ENCODE peak calls at places on chromosomes 4 and X, in ten cellular contexts. P is ovary; E is tibial artery; S is breast epithelium; M is IMR-90; Z is thyroid gland; Q is astrocyte; H is HCT116; D is CD8-positive, alpha-beta T cell; N is psoas muscle. K is an unnamed sample. For H3K4me1 and H3K27me3, the result is how much of the 10 kb centered on the place peaks cover.

GRCh38 chr4:73170518-73171198 is 87.9 kb downstream of the ANKRD17 start:
- DNase-seq in M (no peak), P (no peak), H (no peak), E (no peak), Q (no peak), S (peak), N (no peak), D (no peak), Z (no peak), K (no peak)

GRCh38 chr4:165967486-165967885 is 94.4 kb downstream of the TLL1 start:
- DNase-seq in Q (no peak), S (no peak), P (no peak), D (no peak), N (no peak), H (no peak), Z (no peak), E (no peak), M (no peak), K (no peak)

GRCh38 chr4:102678695-102679335 is 82.0 kb downstream of the MANBA start:
- DNase-seq in Q (no peak), E (no peak), Z (no peak), N (no peak), H (no peak), D (no peak), M (no peak), P (no peak), S (no peak), K (no peak)

GRCh38 chr4:24413311-24413784 is 171.0 kb downstream of the DHX15 start:
- DNase-seq in N (no peak), H (no peak), M (no peak), E (no peak), Q (no peak), S (no peak), D (no peak), Z (no peak), P (no peak), K (no peak)

GRCh38 chr4:36979494-36979893 is 265.0 kb upstream of the NWD2 start:
- DNase-seq in E (no peak), Q (no peak), N (no peak), S (no peak), H (no peak), Z (no peak), D (no peak), P (no peak), M (no peak), K (no peak)

GRCh38 chr4:129900430-129900953 is 804.5 kb downstream of the C4orf33 start:
- DNase-seq in P (no peak), D (no peak), Z (no peak), Q (no peak), E (no peak), S (no peak), H (no peak), N (no peak), M (no peak), K (no peak)

GRCh38 chrX:39309721-39310152 is 508.5 kb downstream of the MID1IP1 start:
- DNase-seq in E (no peak), S (no peak), D (peak), H (no peak), P (peak), Q (peak), M (no peak), Z (no peak), N (no peak), K (no peak)

GRCh38 chr4:57061395-57061794 is 48.8 kb downstream of the IGFBP7 start:
- DNase-seq in M (peak), Q (peak), E (no peak), D (no peak), Z (no peak), H (no peak), S (no peak), P (no peak), N (no peak), K (peak)

GRCh38 chr4:142354794-142355416 is 491.2 kb downstream of the INPP4B start:
- DNase-seq in H (no peak), Q (no peak), E (no peak), M (no peak), P (no peak), S (no peak), Z (no peak), N (no peak), D (no peak), K (no peak)

GRCh38 chrX:39152106-39152649 is 350.9 kb downstream of the MID1IP1 start:
- DNase-seq in S (no peak), M (no peak), N (no peak), P (peak), Q (no peak), E (no peak), Z (no peak), D (no peak), H (no peak), K (peak)

GRCh38 chrX:13688772-13689518 is at the start of gene RAB9A:
- DNase-seq in P (peak), S (peak), Z (peak), E (peak), M (peak), H (peak), Q (peak), D (peak), N (peak), K (peak)

GRCh38 chr4:171266666-171267065 is 546.5 kb upstream of the GALNTL6 start:
- DNase-seq in S (no peak), E (no peak), H (no peak), Z (no peak), N (no peak), M (no peak), Q (no peak), P (no peak), D (no peak), K (no peak)

GRCh38 chrX:130081421-130082045 is 28.8 kb downstream of the ELF4 start:
- DNase-seq in N (no peak), E (peak), P (no peak), H (no peak), Q (no peak), D (no peak), M (no peak), S (no peak), Z (no peak), K (no peak)

GRCh38 chrX:120310861-120311631 is at the start of gene TMEM255A:
- DNase-seq in Q (no peak), M (no peak), Z (no peak), E (no peak), H (no peak), S (no peak), D (no peak), P (peak), N (peak), K (peak)

GRCh38 chr4:70442474-70442873 is 29.5 kb upstream of the MUC7 start:
- DNase-seq in M (no peak), N (no peak), H (no peak), E (no peak), P (no peak), D (no peak), Q (no peak), Z (no peak), S (no peak), K (no peak)

GRCh38 chr4:38872620-38873019 is 5.0 kb downstream of the FAM114A1 start:
- DNase-seq in P (no peak), H (no peak), M (peak), Z (no peak), N (no peak), Q (peak), E (no peak), S (peak), D (no peak), K (peak)

GRCh38 chr4:143184217-143184502 is 557 bp upstream of the USP38 start:
- DNase-seq in Q (no peak), P (no peak), H (no peak), E (no peak), Z (no peak), M (no peak), D (no peak), N (no peak), S (no peak), K (no peak)

GRCh38 chr4:41438564-41438963 is 99.4 kb upstream of the LIMCH1 start:
- DNase-seq in S (no peak), D (no peak), H (no peak), N (no peak), E (no peak), P (no peak), Q (no peak), M (no peak), Z (no peak), K (no peak)

GRCh38 chr4:31043382-31044062 is 323.4 kb downstream of the PCDH7 start:
- DNase-seq in M (no peak), H (no peak), Z (no peak), E (no peak), N (no peak), Q (no peak), D (no peak), S (no peak), P (no peak), K (no peak)

GRCh38 chr4:68180858-68181531 is 51.3 kb upstream of the TMPRSS11F start:
- DNase-seq in S (no peak), H (no peak), Z (no peak), N (no peak), M (no peak), Q (peak), D (no peak), E (no peak), P (no peak), K (peak)

GRCh38 chr4:37243722-37244582 is 591 bp upstream of the NWD2 start:
- DNase-seq in H (no peak), Z (peak), M (no peak), S (no peak), E (no peak), D (no peak), N (no peak), Q (no peak), P (no peak), K (no peak)

GRCh38 chrX:19225906-19226305 is 103.6 kb upstream of the ADGRG2 start:
- DNase-seq in Q (no peak), M (peak), Z (peak), S (no peak), N (no peak), E (no peak), D (no peak), P (no peak), H (no peak), K (no peak)

GRCh38 chr4:38985363-38986065 is 46.7 kb downstream of the TMEM156 start:
- DNase-seq in H (no peak), D (no peak), N (no peak), E (no peak), Z (no peak), M (no peak), Q (no peak), P (no peak), S (no peak), K (no peak)

GRCh38 chr4:74628808-74629616 is 165.3 kb downstream of the BTC start:
- DNase-seq in P (no peak), E (no peak), S (no peak), Z (no peak), Q (peak), H (no peak), N (no peak), M (peak), D (no peak), K (no peak)

GRCh38 chr4:1562371-1562770 is 121.7 kb downstream of the FAM53A start:
- DNase-seq in M (no peak), S (no peak), Z (no peak), D (no peak), Q (no peak), H (no peak), N (no peak), P (no peak), E (no peak), K (no peak)

GRCh38 chr4:1788254-1788973 is 4.7 kb upstream of the FGFR3 start:
- DNase-seq in Z (no peak), M (no peak), Q (no peak), S (no peak), P (no peak), E (no peak), H (no peak), D (no peak), N (no peak), K (no peak)

GRCh38 chr4:106806158-106806797 is 229.8 kb downstream of the DKK2 start:
- DNase-seq in N (no peak), Z (no peak), E (no peak), S (no peak), Q (no peak), D (no peak), H (no peak), P (no peak), M (no peak), K (no peak)

GRCh38 chr4:147772056-147772455 is 40.2 kb downstream of the ARHGAP10 start:
- DNase-seq in P (no peak), E (no peak), M (no peak), S (no peak), H (no peak), Z (no peak), D (no peak), Q (no peak), N (no peak), K (no peak)
- H3K4me1 ChIP-seq in P (under half), E (under half), M (under half), S (under half), H (half or more), Z (under half), D (under half), Q (under half), N (half or more), K (under half)

DNA sequence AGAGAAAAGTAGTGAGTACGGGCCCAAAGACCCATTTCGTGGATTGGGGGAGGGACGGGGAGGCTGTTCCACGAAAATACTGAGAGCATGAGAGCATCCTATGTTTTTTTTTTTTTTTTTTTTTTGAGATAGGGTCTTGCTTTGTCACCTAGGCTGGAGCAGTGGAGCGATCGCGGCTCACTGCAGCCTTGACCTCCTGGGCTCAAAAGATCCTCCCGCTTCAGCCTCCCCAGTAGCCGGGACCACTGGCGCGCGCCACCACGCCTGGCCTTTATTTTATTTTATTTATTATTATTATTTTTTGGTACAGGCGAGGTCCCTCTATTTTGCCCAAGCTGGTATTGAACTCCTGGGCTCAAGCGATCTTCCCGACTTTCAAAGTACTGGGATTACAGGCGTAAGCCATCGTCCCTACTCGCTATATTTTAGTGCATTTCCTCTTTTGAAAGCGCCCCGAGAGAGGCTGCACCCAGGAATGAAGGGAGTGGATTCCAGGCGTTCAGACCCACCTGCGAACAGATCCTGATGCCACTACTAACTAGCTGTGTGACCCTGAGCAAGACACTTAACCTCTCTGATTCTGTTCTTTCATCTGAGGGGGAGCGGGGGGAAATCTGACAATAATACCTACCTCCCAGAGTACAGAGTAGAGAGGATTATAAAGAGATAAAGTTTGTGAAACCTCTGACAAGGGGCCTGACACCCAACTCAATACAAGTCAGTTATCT is 5.4 kb upstream of the MSX1 start:
- DNase-seq in S (no peak), P (no peak), Z (no peak), Q (no peak), H (no peak), N (no peak), M (no peak), E (peak), D (no peak), K (no peak)
- H3K27me3 ChIP-seq in S (under half), P (under half), Z (under half), Q (under half), H (under half), N (under half), M (under half), E (under half), D (under half), K (under half)

GRCh38 chr4:169158046-169158445 is 112.7 kb downstream of the SH3RF1 start:
- DNase-seq in Z (no peak), S (no peak), P (no peak), M (no peak), D (no peak), E (no peak), Q (no peak), N (no peak), H (no peak), K (no peak)

GRCh38 chr4:169163495-169163894 is 107.3 kb downstream of the SH3RF1 start:
- DNase-seq in E (no peak), Z (no peak), Q (no peak), H (no peak), S (no peak), N (no peak), P (no peak), D (no peak), M (no peak), K (no peak)

GRCh38 chr4:169158860-169159259 is 111.9 kb downstream of the SH3RF1 start:
- DNase-seq in N (no peak), P (no peak), S (no peak), E (no peak), H (no peak), D (no peak), Q (no peak), Z (no peak), M (no peak), K (no peak)

GRCh38 chr4:169159614-169160013 is 111.1 kb downstream of the SH3RF1 start:
- DNase-seq in Q (peak), Z (no peak), M (peak), S (no peak), E (no peak), H (no peak), P (no peak), N (no peak), D (no peak), K (peak)

GRCh38 chr4:169160825-169161224 is 109.9 kb downstream of the SH3RF1 start:
- DNase-seq in P (no peak), Q (peak), N (peak), Z (peak), H (no peak), S (no peak), E (no peak), M (no peak), D (no peak), K (peak)
- H3K4me1 ChIP-seq in P (under half), Q (under half), N (under half), Z (under half), H (under half), S (under half), E (under half), M (under half), D (under half), K (half or more)

GRCh38 chr4:7273741-7274297 is 81.5 kb downstream of the SORCS2 start:
- DNase-seq in N (no peak), D (no peak), Z (no peak), M (no peak), E (no peak), P (no peak), H (no peak), S (no peak), Q (no peak), K (no peak)

GRCh38 chr4:7276538-7276937 is 84.2 kb downstream of the SORCS2 start:
- DNase-seq in P (no peak), S (no peak), E (no peak), M (no peak), D (no peak), H (no peak), N (no peak), Z (no peak), Q (no peak), K (no peak)

GRCh38 chr4:7275490-7276154 is 83.3 kb downstream of the SORCS2 start:
- DNase-seq in H (no peak), P (no peak), Z (peak), S (no peak), E (no peak), M (no peak), D (no peak), N (no peak), Q (no peak), K (no peak)

GRCh38 chr4:7278071-7278765 is 85.9 kb downstream of the SORCS2 start:
- DNase-seq in Q (no peak), N (no peak), P (no peak), Z (no peak), S (no peak), D (no peak), H (no peak), E (no peak), M (no peak), K (no peak)

GRCh38 chr4:7275067-7275466 is 82.7 kb downstream of the SORCS2 start:
- DNase-seq in H (no peak), P (no peak), M (no peak), E (no peak), N (no peak), S (no peak), D (no peak), Z (no peak), Q (no peak), K (no peak)
- H3K27me3 ChIP-seq in H (under half), P (under half), M (half or more), E (under half), N (under half), S (under half), D (under half), Z (under half), Q (under half), K (under half)

GRCh38 chr4:133593764-133594163 is 444.7 kb downstream of the PCDH10 start:
- DNase-seq in E (no peak), S (no peak), M (no peak), N (no peak), Q (no peak), H (no peak), P (no peak), Z (no peak), D (no peak), K (no peak)
- H3K4me1 ChIP-seq in E (under half), S (under half), M (under half), N (under half), Q (under half), H (under half), P (under half), Z (under half), D (under half), K (under half)

GRCh38 chrX:134172588-134173259 is 64.3 kb upstream of the CCDC160 start:
- DNase-seq in H (no peak), D (no peak), M (no peak), S (no peak), Q (no peak), E (peak), P (peak), N (peak), Z (peak), K (peak)

GRCh38 chrX:134173541-134174272 is 63.3 kb upstream of the CCDC160 start:
- DNase-seq in S (no peak), H (no peak), M (no peak), N (no peak), D (no peak), Q (no peak), E (no peak), P (no peak), Z (no peak), K (no peak)

GRCh38 chrX:134177527-134177926 is 59.5 kb upstream of the CCDC160 start:
- DNase-seq in Q (no peak), E (no peak), D (no peak), S (no peak), N (no peak), M (no peak), Z (no peak), P (no peak), H (no peak), K (no peak)

GRCh38 chrX:134174273-134174660 is 62.7 kb upstream of the CCDC160 start:
- DNase-seq in E (no peak), S (no peak), P (no peak), N (no peak), H (no peak), M (no peak), Z (no peak), D (no peak), Q (no peak), K (no peak)

DNA sequence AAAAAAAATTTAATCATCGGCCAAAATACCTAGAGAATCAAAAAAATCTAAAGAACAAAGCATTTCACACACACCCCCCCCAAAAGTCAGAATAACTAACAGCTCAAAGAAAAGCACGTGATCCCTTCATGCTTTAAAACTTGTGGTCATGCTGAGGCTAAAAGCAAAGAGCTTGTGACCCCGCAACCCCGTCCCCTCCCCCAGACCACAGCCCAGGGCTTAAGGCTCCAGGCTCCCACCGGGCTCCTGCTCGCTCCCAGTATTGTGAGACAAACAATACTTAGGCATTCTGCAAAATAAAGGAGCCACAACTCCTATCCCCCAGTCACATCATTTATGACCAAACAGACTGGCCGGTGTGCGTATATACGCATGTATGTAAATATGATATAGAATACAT is 62.1 kb upstream of the CCDC160 start:
- DNase-seq in N (no peak), M (no peak), S (no peak), Z (no peak), P (no peak), D (no peak), E (no peak), Q (no peak), H (no peak), K (no peak)
- H3K27me3 ChIP-seq in N (under half), M (under half), S (under half), Z (under half), P (under half), D (under half), E (under half), Q (under half), H (under half), K (under half)

DNA sequence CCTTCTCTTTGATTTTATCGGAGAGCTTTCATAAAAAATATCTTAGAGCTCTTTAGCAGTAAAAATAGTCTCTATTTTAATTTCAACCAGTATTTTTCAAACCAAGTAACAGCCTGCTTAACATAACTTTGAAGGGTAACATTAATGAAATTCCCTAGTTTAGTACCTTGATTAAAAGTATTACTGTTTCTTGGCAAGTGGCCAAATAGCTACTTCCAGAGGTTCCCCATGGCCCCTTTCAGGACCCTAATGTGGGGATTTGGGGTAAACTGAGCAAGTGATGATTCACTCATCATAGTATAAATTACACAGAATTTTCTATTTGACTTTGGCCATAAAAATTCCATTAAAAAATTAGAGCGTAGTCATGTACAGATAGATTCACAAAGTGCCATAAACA is 211.0 kb downstream of the CAMK2D start:
- DNase-seq in P (no peak), M (no peak), E (no peak), N (no peak), Q (no peak), Z (no peak), D (no peak), H (no peak), S (no peak), K (no peak)
- H3K4me1 ChIP-seq in P (under half), M (under half), E (under half), N (under half), Q (under half), Z (under half), D (under half), H (under half), S (under half), K (under half)

GRCh38 chr4:114597410-114598115 is 1.0 kb upstream of the UGT8 start:
- DNase-seq in S (peak), D (no peak), M (no peak), E (no peak), Q (no peak), H (no peak), P (no peak), Z (peak), N (no peak), K (no peak)
- H3K27me3 ChIP-seq in S (under half), D (under half), M (under half), E (under half), Q (under half), H (under half), P (under half), Z (under half), N (under half), K (under half)

K was measured in adipocyte.